ENCODE peak calls at places on chromosomes 5 and 9, in four cellular contexts. K is fibroblast of pulmonary artery, M is AG10803, H is tibial artery. W is an unnamed sample.

GRCh38 chr5:78717674-78718073 is 69.1 kb upstream of the LHFPL2 start:
- DNase-seq in K (no peak), M (no peak), H (no peak), W (peak)

GRCh38 chr9:122379340-122379739 is 8.5 kb downstream of the PTGS1 start:
- DNase-seq in K (no peak), M (no peak), H (no peak), W (peak)

GRCh38 chr5:176784218-176785165 is 25.9 kb upstream of the UNC5A start:
- DNase-seq in K (peak), M (peak), H (peak), W (peak)

GRCh38 chr9:71844808-71845207 is 66.2 kb downstream of the ABHD17B start:
- DNase-seq in K (no peak), M (no peak), H (no peak), W (no peak)

GRCh38 chr5:113478691-113479090 is 9.6 kb downstream of the MCC start:
- DNase-seq in K (no peak), M (no peak), H (no peak), W (no peak)

GRCh38 chr9:130938652-130939404 is at the start of gene FIBCD1:
- DNase-seq in K (no peak), M (peak), H (no peak), W (peak)

GRCh38 chr9:93267091-93267541 is 83.2 kb downstream of the WNK2 start:
- DNase-seq in K (no peak), M (no peak), H (peak), W (no peak)

GRCh38 chr9:98385751-98386150 is 130.3 kb upstream of the TBC1D2 start:
- DNase-seq in K (no peak), M (no peak), H (no peak), W (no peak)

GRCh38 chr9:121742923-121743322 is 91.5 kb downstream of the DAB2IP start:
- DNase-seq in K (no peak), M (no peak), H (no peak), W (no peak)

GRCh38 chr5:150671509-150672236 is 10.6 kb downstream of the MYOZ3 start:
- DNase-seq in K (no peak), M (no peak), H (peak), W (no peak)

GRCh38 chr5:59035681-59036080 is 452.8 kb downstream of the RAB3C start:
- DNase-seq in K (no peak), M (peak), H (no peak), W (no peak)

GRCh38 chr5:12016149-12016740 is 112.0 kb upstream of the CTNND2 start:
- DNase-seq in K (no peak), M (no peak), H (no peak), W (no peak)

GRCh38 chr5:49953-50544 is 41.9 kb upstream of the PLEKHG4B start:
- DNase-seq in K (no peak), M (no peak), H (no peak), W (no peak)

GRCh38 chr5:102921341-102922047 is 166.4 kb downstream of the PAM start:
- DNase-seq in K (no peak), M (peak), H (no peak), W (peak)

GRCh38 chr5:171569065-171569712 is 149.7 kb downstream of the FGF18 start:
- DNase-seq in K (no peak), M (no peak), H (no peak), W (no peak)

GRCh38 chr9:117290809-117291208 is 124.0 kb downstream of the ASTN2 start:
- DNase-seq in K (no peak), M (peak), H (no peak), W (peak)

GRCh38 chr9:18747590-18747989 is 273.6 kb downstream of the ADAMTSL1 start:
- DNase-seq in K (no peak), M (peak), H (no peak), W (no peak)

GRCh38 chr5:68714810-68715209 is 379.0 kb upstream of the SLC30A5 start:
- DNase-seq in K (no peak), M (no peak), H (no peak), W (no peak)

GRCh38 chr5:4676934-4677333 is 463.2 kb upstream of the ADAMTS16 start:
- DNase-seq in K (peak), M (no peak), H (no peak), W (no peak)

GRCh38 chr9:85483214-85483613 is 258.5 kb downstream of the AGTPBP1 start:
- DNase-seq in K (no peak), M (no peak), H (no peak), W (no peak)

GRCh38 chr9:93211654-93212001 is 27.7 kb downstream of the WNK2 start:
- DNase-seq in K (no peak), M (no peak), H (no peak), W (no peak)

GRCh38 chr9:99353408-99353807 is 131.3 kb downstream of the SEC61B start:
- DNase-seq in K (peak), M (peak), H (peak), W (peak)

GRCh38 chr9:133977421-133978201 is 14.5 kb downstream of the VAV2 start:
- DNase-seq in K (no peak), M (no peak), H (peak), W (no peak)

GRCh38 chr9:17269799-17270198 is 135.0 kb downstream of the CNTLN start:
- DNase-seq in K (no peak), M (no peak), H (no peak), W (no peak)

GRCh38 chr5:9358961-9359686 is 186.8 kb downstream of the SEMA5A start:
- DNase-seq in K (peak), M (peak), H (no peak), W (peak)

GRCh38 chr9:98159790-98160189 is 32.6 kb downstream of the CORO2A start:
- DNase-seq in K (no peak), M (no peak), H (no peak), W (no peak)

GRCh38 chr5:151923865-151924264 is 786 bp downstream of the GLRA1 start:
- DNase-seq in K (no peak), M (no peak), H (no peak), W (no peak)

GRCh38 chr5:153744751-153745150 is 254.3 kb downstream of the GRIA1 start:
- DNase-seq in K (no peak), M (no peak), H (no peak), W (no peak)

GRCh38 chr9:77018058-77019009 is 1.1 kb upstream of the FOXB2 start:
- DNase-seq in K (no peak), M (no peak), H (peak), W (no peak)

GRCh38 chr9:134626141-134626423 is 15.5 kb upstream of the COL5A1 start:
- DNase-seq in K (no peak), M (no peak), H (no peak), W (no peak)

GRCh38 chr5:94093300-94093699 is 351.9 kb upstream of the POU5F2 start:
- DNase-seq in K (no peak), M (no peak), H (no peak), W (no peak)

GRCh38 chr5:81989204-81989603 is 17.4 kb downstream of the ATG10 start:
- DNase-seq in K (no peak), M (no peak), H (no peak), W (no peak)

GRCh38 chr9:129242971-129243561 is 65.0 kb upstream of the IER5L start:
- DNase-seq in K (peak), M (peak), H (peak), W (peak)

GRCh38 chr9:130017035-130017909 is 25.7 kb downstream of the FNBP1 start:
- DNase-seq in K (no peak), M (no peak), H (no peak), W (no peak)

GRCh38 chr5:135075621-135076585 is 41.9 kb upstream of the PITX1 start:
- DNase-seq in K (no peak), M (no peak), H (peak), W (no peak)

GRCh38 chr5:110008131-110008530 is 318.4 kb downstream of the MAN2A1 start:
- DNase-seq in K (no peak), M (no peak), H (no peak), W (no peak)

GRCh38 chr5:1542011-1542410 is 18.3 kb upstream of the LPCAT1 start:
- DNase-seq in K (no peak), M (peak), H (no peak), W (no peak)

GRCh38 chr9:137621131-137621757 is 2.4 kb downstream of the EHMT1 start:
- DNase-seq in K (peak), M (no peak), H (no peak), W (peak)
- H3K4me3 ChIP-seq in K (no peak), M (no peak), H (no peak), W (no peak)

DNA sequence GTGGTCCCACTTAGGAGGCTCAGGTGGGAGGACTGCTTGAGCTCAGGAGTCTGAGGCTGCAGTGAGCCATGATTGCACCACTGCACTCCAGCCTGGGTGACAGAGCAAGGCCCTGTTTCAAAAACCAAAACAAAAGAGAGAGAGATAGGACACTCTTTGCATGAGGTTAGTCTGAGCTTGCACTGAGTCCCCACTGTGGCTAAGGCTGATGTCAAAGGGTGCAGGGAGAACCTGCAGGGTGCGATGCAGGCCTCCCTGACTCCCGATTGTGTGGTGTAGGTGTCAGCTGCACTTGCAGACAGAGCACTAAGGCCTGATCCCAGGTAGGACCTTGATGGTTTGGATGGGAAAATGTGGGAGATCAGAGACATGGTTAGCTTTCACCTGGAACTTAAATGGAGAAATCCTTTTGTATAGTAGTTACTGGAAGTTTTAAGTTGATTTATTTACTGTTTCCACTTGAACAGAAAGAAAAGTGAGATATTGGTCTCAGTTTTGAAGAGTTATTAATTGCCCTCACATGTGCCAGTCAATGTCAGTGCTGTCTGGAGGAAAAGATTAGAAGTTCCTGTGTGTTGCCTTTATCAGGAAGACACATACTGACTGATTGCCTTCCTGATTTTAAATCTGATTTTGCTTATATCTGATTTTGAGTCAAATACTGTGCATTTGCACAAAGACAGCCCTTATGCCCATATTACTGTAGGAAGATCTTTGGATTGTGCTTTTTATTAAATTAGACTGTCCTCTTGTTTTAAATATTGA is 260.0 kb downstream of the MAST4 start:
- DNase-seq in K (no peak), M (no peak), H (no peak), W (no peak)
- TF ChIP-seq CTCF in K (no peak), M (no peak), H (no peak), W (no peak)

GRCh38 chr9:107361816-107362215 is 78.7 kb downstream of the RAD23B start:
- DNase-seq in K (no peak), M (no peak), H (no peak), W (no peak)

GRCh38 chr9:107358867-107359440 is 75.9 kb downstream of the RAD23B start:
- DNase-seq in K (no peak), M (no peak), H (no peak), W (no peak)

GRCh38 chr9:107360098-107360497 is 77.0 kb downstream of the RAD23B start:
- DNase-seq in K (no peak), M (no peak), H (no peak), W (peak)

GRCh38 chr9:107367727-107368502 is 84.8 kb downstream of the RAD23B start:
- DNase-seq in K (peak), M (no peak), H (no peak), W (no peak)

GRCh38 chr9:107363511-107364182 is 80.6 kb downstream of the RAD23B start:
- DNase-seq in K (no peak), M (no peak), H (no peak), W (no peak)
- H3K4me3 ChIP-seq in K (no peak), M (no peak), H (no peak), W (no peak)

GRCh38 chr9:34195143-34195542 is 16.3 kb downstream of the UBAP1 start:
- DNase-seq in K (no peak), M (no peak), H (no peak), W (no peak)

GRCh38 chr9:34185778-34186551 is 7.1 kb downstream of the UBAP1 start:
- DNase-seq in K (peak), M (peak), H (peak), W (peak)

GRCh38 chr9:34187891-34188240 is 9.0 kb downstream of the UBAP1 start:
- DNase-seq in K (no peak), M (no peak), H (no peak), W (no peak)

GRCh38 chr9:34190996-34191892 is 12.4 kb downstream of the UBAP1 start:
- DNase-seq in K (peak), M (peak), H (peak), W (peak)
- TF ChIP-seq CTCF in K (peak), M (peak), H (no peak), W (peak)

DNA sequence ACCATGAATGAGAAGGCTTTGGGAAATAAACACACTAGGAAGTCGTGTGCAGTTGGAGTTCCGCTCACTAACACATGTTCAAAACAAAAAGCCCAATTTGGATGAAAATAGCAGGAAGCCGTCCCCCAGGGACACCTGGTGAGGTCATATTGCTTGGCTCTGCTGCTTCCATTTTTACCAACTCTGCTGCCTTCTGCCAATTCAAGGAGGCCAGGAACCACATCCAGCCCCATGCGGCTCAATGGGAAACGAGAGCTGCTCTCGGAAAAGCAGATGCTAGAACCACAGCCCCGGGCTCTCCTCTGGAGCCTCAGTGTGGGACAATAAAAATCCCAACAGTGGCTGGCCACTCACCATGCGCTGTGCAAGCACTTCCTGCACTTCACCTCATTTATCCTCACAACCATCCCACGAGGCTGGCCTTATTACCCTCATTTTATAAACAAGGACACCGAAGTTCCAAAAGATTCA is 13.4 kb downstream of the ADAM19 start:
- DNase-seq in K (no peak), M (peak), H (peak), W (peak)
- H3K4me3 ChIP-seq in K (no peak), M (no peak), H (no peak), W (no peak)

DNA sequence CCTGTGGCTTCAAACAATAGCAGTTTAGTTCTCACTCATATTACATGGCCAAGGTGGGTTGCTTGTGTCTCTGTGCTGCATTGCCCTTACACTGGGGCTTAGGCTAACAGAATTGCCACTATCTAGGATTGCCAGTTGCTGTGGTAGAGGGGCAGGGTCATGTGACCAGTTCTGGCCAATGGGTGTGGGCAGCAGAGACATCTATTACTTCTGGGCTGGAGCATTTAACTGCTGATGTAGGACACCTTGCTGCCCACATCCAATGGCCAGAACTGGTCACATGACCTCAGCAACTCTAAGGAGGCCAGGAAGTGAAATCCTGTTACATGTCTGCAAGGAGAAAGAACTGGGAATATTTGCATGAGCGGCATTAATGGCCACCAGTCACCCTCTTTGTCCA is 199.3 kb downstream of the C9orf152 start:
- DNase-seq in K (no peak), M (no peak), H (no peak), W (no peak)
- TF ChIP-seq CTCF in K (no peak), M (no peak), H (no peak), W (no peak)

DNA sequence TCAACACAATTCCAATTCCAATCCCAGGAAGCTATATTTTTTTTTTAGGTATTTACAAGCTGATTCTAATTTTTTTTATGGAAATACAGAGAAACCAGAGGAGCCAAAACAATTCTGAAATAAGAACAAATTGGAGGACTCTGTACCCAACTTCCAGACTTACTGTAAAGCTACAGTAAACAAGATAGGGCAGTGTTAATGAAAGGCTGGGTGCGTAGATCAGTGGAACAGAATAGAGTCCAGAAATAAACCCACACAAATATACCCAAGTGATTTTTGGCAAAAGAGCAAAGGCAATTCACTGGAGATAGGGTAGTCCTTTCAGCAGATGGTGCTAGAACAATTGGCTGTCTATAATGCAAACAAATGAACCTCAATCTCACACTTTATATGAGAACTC is 50.6 kb downstream of the WHRN start:
- DNase-seq in K (no peak), M (no peak), H (no peak), W (no peak)
- H3K4me3 ChIP-seq in K (no peak), M (no peak), H (no peak), W (no peak)